ENCODE peak calls at places on chromosomes 5 and 9, in six cellular contexts. J is hypothalamus, K is fibroblast of lung, U is HepG2, N is posterior cingulate gyrus, D is H9. R is an unnamed sample.

GRCh38 chr9:97895695-97896332 is 26.5 kb downstream of the TRMO start:
- DNase-seq in U (peak), K (no peak), J (no peak), N (no peak), D (peak), R (peak)

GRCh38 chr5:159059722-159060121 is 40.0 kb downstream of the EBF1 start:
- DNase-seq in K (no peak), D (no peak), U (no peak), J (no peak), N (no peak), R (no peak)

GRCh38 chr9:35258665-35259474 is 97.1 kb downstream of the UNC13B start:
- DNase-seq in D (peak), K (peak), N (peak), U (peak), J (peak), R (peak)

GRCh38 chr9:95230046-95230445 is 87.5 kb downstream of the FANCC start:
- DNase-seq in N (no peak), K (no peak), U (peak), J (no peak), D (no peak), R (no peak)

GRCh38 chr5:143187495-143187894 is 216.0 kb downstream of the NR3C1 start:
- DNase-seq in N (no peak), D (no peak), J (no peak), K (no peak), U (no peak), R (peak)

GRCh38 chr5:602466-603035 is 9.6 kb upstream of the CEP72 start:
- DNase-seq in K (no peak), U (no peak), D (no peak), N (peak), J (no peak), R (peak)

GRCh38 chr9:36101916-36102741 is 34.4 kb upstream of the GLIPR2 start:
- DNase-seq in D (no peak), U (peak), K (peak), J (no peak), N (no peak), R (peak)

GRCh38 chr5:32500206-32500605 is 55.7 kb upstream of the ZFR start:
- DNase-seq in N (no peak), J (no peak), U (no peak), D (peak), K (no peak), R (no peak)

GRCh38 chr9:127586537-127586936 is 25.5 kb upstream of the STXBP1 start:
- DNase-seq in D (peak), U (peak), K (peak), J (peak), N (peak), R (peak)

GRCh38 chr5:67331296-67331925 is 134.8 kb upstream of the CD180 start:
- DNase-seq in D (no peak), N (no peak), U (no peak), K (no peak), J (no peak), R (no peak)

GRCh38 chr5:148384389-148384756 is 615 bp downstream of the FBXO38 start:
- DNase-seq in J (no peak), K (peak), D (no peak), N (no peak), U (peak), R (no peak)

GRCh38 chr5:79576606-79577289 is 35.5 kb upstream of the TENT2 start:
- DNase-seq in K (no peak), D (no peak), N (no peak), U (no peak), J (no peak), R (no peak)

GRCh38 chr9:749712-750111 is 91.8 kb upstream of the DMRT1 start:
- DNase-seq in J (no peak), N (no peak), U (no peak), D (no peak), K (no peak), R (no peak)

GRCh38 chr5:65809817-65810531 is 88.0 kb downstream of the NLN start:
- DNase-seq in K (peak), J (peak), N (peak), D (no peak), U (no peak), R (no peak)

GRCh38 chr9:132513416-132513815 is 69.0 kb upstream of the BARHL1 start:
- DNase-seq in J (no peak), D (no peak), N (no peak), K (no peak), U (no peak), R (no peak)

GRCh38 chr9:34256104-34256503 is 73.0 kb downstream of the KIF24 start:
- DNase-seq in J (no peak), U (no peak), D (peak), K (peak), N (no peak), R (peak)

GRCh38 chr5:138448481-138449398 is 9.9 kb downstream of the REEP2 start:
- DNase-seq in D (no peak), U (no peak), K (peak), J (no peak), N (peak), R (peak)

GRCh38 chr5:158522001-158522400 is 577.7 kb downstream of the EBF1 start:
- DNase-seq in N (no peak), K (peak), U (no peak), J (no peak), D (no peak), R (no peak)

GRCh38 chr5:63255609-63256008 is 677.0 kb downstream of the LRRC70 start:
- DNase-seq in J (no peak), D (peak), U (no peak), K (no peak), N (no peak), R (peak)

GRCh38 chr5:147403659-147404640 is 105.9 kb downstream of the DPYSL3 start:
- DNase-seq in U (no peak), N (peak), D (no peak), K (peak), J (no peak), R (peak)

GRCh38 chr9:20209421-20210340 is 412.6 kb downstream of the MLLT3 start:
- DNase-seq in D (no peak), J (no peak), K (no peak), N (no peak), U (no peak), R (no peak)

GRCh38 chr9:86098793-86099694 is at the start of gene GOLM1:
- DNase-seq in N (peak), U (no peak), J (peak), K (peak), D (peak), R (peak)

GRCh38 chr9:126561582-126561981 is 52.1 kb upstream of the LMX1B start:
- DNase-seq in U (peak), K (no peak), D (no peak), N (no peak), J (no peak), R (no peak)

GRCh38 chr5:112420111-112420864 is 1.2 kb upstream of the EPB41L4A start:
- DNase-seq in D (peak), K (peak), N (peak), U (peak), J (peak), R (peak)

GRCh38 chr9:93059097-93059959 is 827 bp downstream of the SUSD3 start:
- DNase-seq in J (no peak), U (no peak), D (no peak), K (no peak), N (no peak), R (no peak)

GRCh38 chr9:105993051-105993854 is 298.9 kb downstream of the TMEM38B start:
- DNase-seq in N (peak), K (no peak), U (no peak), J (peak), D (no peak), R (no peak)

GRCh38 chr5:108251350-108251749 is 130.5 kb downstream of the FBXL17 start:
- DNase-seq in D (no peak), K (no peak), N (no peak), J (no peak), U (no peak), R (no peak)

GRCh38 chr9:88678431-88678830 is 143.5 kb downstream of the NXNL2 start:
- DNase-seq in K (no peak), J (peak), U (no peak), N (no peak), D (no peak), R (no peak)

GRCh38 chr9:114098021-114098659 is 952 bp downstream of the KIF12 start:
- DNase-seq in J (no peak), U (no peak), K (no peak), D (peak), N (no peak), R (peak)

GRCh38 chr5:179381691-179382090 is 36.4 kb upstream of the ADAMTS2 start:
- DNase-seq in U (no peak), K (no peak), D (peak), J (no peak), N (no peak), R (peak)

GRCh38 chr9:114123031-114123977 is 24.2 kb upstream of the KIF12 start:
- DNase-seq in U (peak), D (no peak), N (no peak), J (no peak), K (no peak), R (no peak)